ENCODE peak calls at places on chromosome 14, in eight cellular contexts. W is AG04450, J is cardiac muscle cell, O is lower leg skin, Z is GM13976, V is coronary artery, Q is nephron progenitor cell, R is heart left ventricle. B is an unnamed sample.

GRCh38 chr14:88791629-88792571 is 853 bp downstream of the EML5 start:
- DNase-seq in W (no peak), R (peak), O (no peak), Z (peak), J (no peak), Q (peak), V (no peak), B (no peak)

GRCh38 chr14:106843951-106844483 is 1317.6 kb downstream of the TMEM121 start:
- DNase-seq in O (no peak), J (no peak), Q (no peak), Z (peak), R (peak), W (no peak), V (no peak), B (peak)

GRCh38 chr14:71319646-71320045 is 412.4 kb downstream of the PCNX1 start:
- DNase-seq in O (peak), J (peak), Q (peak), R (no peak), V (no peak), W (no peak), Z (no peak), B (no peak)

GRCh38 chr14:64704145-64704742 is at the start of gene PLEKHG3:
- DNase-seq in Z (no peak), Q (peak), O (no peak), V (peak), R (peak), J (peak), W (peak), B (peak)

GRCh38 chr14:83096092-83096491 is 1562.4 kb upstream of the SEL1L start:
- DNase-seq in Q (no peak), O (no peak), Z (no peak), J (no peak), V (no peak), W (peak), R (no peak), B (no peak)

GRCh38 chr14:71720978-71721624 is 211.1 kb upstream of the RGS6 start:
- DNase-seq in J (peak), O (no peak), Q (peak), W (no peak), Z (peak), R (peak), V (no peak), B (no peak)

GRCh38 chr14:104678901-104679705 is 10.3 kb upstream of the INF2 start:
- DNase-seq in Z (no peak), R (no peak), W (no peak), Q (no peak), J (no peak), V (peak), O (no peak), B (no peak)

GRCh38 chr14:68403794-68404522 is 388.9 kb downstream of the ZFP36L1 start:
- DNase-seq in Z (no peak), O (no peak), V (no peak), W (no peak), Q (no peak), J (no peak), R (no peak), B (no peak)

GRCh38 chr14:29652586-29652985 is 275.1 kb downstream of the PRKD1 start:
- DNase-seq in Q (no peak), O (no peak), W (no peak), J (peak), R (no peak), V (no peak), Z (no peak), B (no peak)

GRCh38 chr14:63223596-63223995 is 19.4 kb downstream of the RHOJ start:
- DNase-seq in R (no peak), Q (no peak), Z (no peak), O (no peak), V (no peak), J (no peak), W (no peak), B (no peak)

GRCh38 chr14:94638330-94638729 is 26.1 kb downstream of the SERPINA3 start:
- DNase-seq in J (no peak), V (no peak), Q (no peak), O (no peak), R (no peak), W (no peak), Z (no peak), B (no peak)

GRCh38 chr14:51547701-51548100 is 104.0 kb upstream of the FRMD6 start:
- DNase-seq in J (no peak), V (no peak), W (no peak), Z (no peak), O (no peak), R (no peak), Q (no peak), B (no peak)

GRCh38 chr14:75229923-75230792 is 48.5 kb upstream of the FOS start:
- DNase-seq in V (no peak), R (no peak), O (no peak), W (no peak), J (peak), Q (no peak), Z (peak), B (peak)

GRCh38 chr14:101507306-101508150 is 53.8 kb upstream of the DIO3 start:
- DNase-seq in Q (no peak), R (peak), V (peak), W (no peak), J (no peak), O (no peak), Z (no peak), B (no peak)

GRCh38 chr14:91228112-91229004 is 16.1 kb downstream of the GPR68 start:
- DNase-seq in Q (no peak), O (no peak), W (no peak), Z (peak), J (peak), V (no peak), R (no peak), B (peak)

GRCh38 chr14:92955381-92955780 is 32.4 kb downstream of the CHGA start:
- DNase-seq in Q (no peak), V (no peak), W (no peak), O (no peak), J (no peak), R (no peak), Z (no peak), B (no peak)

GRCh38 chr14:101069666-101070362 is 166.3 kb upstream of the RTL1 start:
- DNase-seq in W (no peak), Z (no peak), Q (no peak), R (no peak), O (no peak), J (no peak), V (peak), B (peak)

GRCh38 chr14:51726166-51726899 is 74.6 kb downstream of the FRMD6 start:
- DNase-seq in R (no peak), W (no peak), Q (no peak), V (no peak), O (no peak), Z (no peak), J (peak), B (no peak)

GRCh38 chr14:94145902-94146527 is 16.6 kb upstream of the IFI27L2 start:
- DNase-seq in O (no peak), V (no peak), Q (no peak), R (no peak), Z (no peak), W (no peak), J (no peak), B (no peak)

GRCh38 chr14:64235652-64236640 is 58.2 kb downstream of the ESR2 start:
- DNase-seq in J (no peak), O (no peak), Z (peak), R (no peak), Q (no peak), V (no peak), W (no peak), B (no peak)

GRCh38 chr14:61568572-61569011 is 126.7 kb upstream of the HIF1A start:
- DNase-seq in V (no peak), R (peak), Z (peak), O (no peak), J (no peak), W (no peak), Q (peak), B (peak)

GRCh38 chr14:54975856-54976255 is 51.0 kb downstream of the WDHD1 start:
- DNase-seq in R (no peak), Q (no peak), Z (no peak), O (no peak), W (no peak), V (no peak), J (peak), B (no peak)

GRCh38 chr14:54451178-54451601 is 10.0 kb upstream of the CNIH1 start:
- DNase-seq in V (no peak), O (no peak), W (no peak), R (no peak), J (no peak), Q (no peak), Z (no peak), B (no peak)

GRCh38 chr14:77316872-77317271 is 3.8 kb downstream of the POMT2 start:
- DNase-seq in O (no peak), W (no peak), Z (no peak), V (no peak), R (no peak), J (no peak), Q (no peak), B (no peak)

GRCh38 chr14:33406766-33407165 is 468.1 kb downstream of the NPAS3 start:
- DNase-seq in Z (no peak), R (no peak), W (no peak), J (no peak), V (no peak), O (no peak), Q (no peak), B (no peak)

GRCh38 chr14:80988742-80989429 is 33.5 kb downstream of the TSHR start:
- DNase-seq in Z (no peak), V (no peak), Q (no peak), W (no peak), R (no peak), J (no peak), O (no peak), B (no peak)

GRCh38 chr14:74402264-74403251 is 23.5 kb downstream of the SYNDIG1L start:
- DNase-seq in Q (no peak), R (no peak), Z (peak), O (no peak), V (no peak), W (no peak), J (no peak), B (no peak)

GRCh38 chr14:25537846-25538455 is 488.0 kb upstream of the STXBP6 start:
- DNase-seq in V (no peak), O (no peak), J (no peak), Z (no peak), R (no peak), Q (peak), W (no peak), B (no peak)

GRCh38 chr14:61642246-61642982 is 52.9 kb upstream of the HIF1A start:
- DNase-seq in V (no peak), R (no peak), O (no peak), W (no peak), Q (no peak), Z (no peak), J (no peak), B (no peak)

GRCh38 chr14:28755198-28755794 is 11.3 kb upstream of the FOXG1 start:
- DNase-seq in R (no peak), W (no peak), Q (no peak), J (no peak), V (no peak), Z (no peak), O (no peak), B (no peak)

GRCh38 chr14:100609941-100610391 is 22.7 kb upstream of the BEGAIN start:
- DNase-seq in Q (no peak), R (peak), Z (no peak), J (no peak), W (no peak), O (no peak), V (no peak), B (no peak)

GRCh38 chr14:65833256-65833880 is 420.8 kb downstream of the FUT8 start:
- DNase-seq in J (no peak), Z (no peak), O (peak), Q (peak), W (no peak), V (no peak), R (no peak), B (no peak)

GRCh38 chr14:94322648-94323570 is at the start of gene SERPINA6:
- DNase-seq in Z (no peak), V (no peak), W (no peak), O (no peak), Q (no peak), J (peak), R (no peak), B (no peak)

GRCh38 chr14:51534623-51535022 is 117.1 kb upstream of the FRMD6 start:
- DNase-seq in O (no peak), J (no peak), Q (no peak), R (no peak), V (no peak), Z (no peak), W (no peak), B (no peak)

GRCh38 chr14:36654185-36655053 is 7.2 kb upstream of the PAX9 start:
- DNase-seq in J (no peak), V (no peak), W (no peak), Z (no peak), Q (peak), O (no peak), R (no peak), B (no peak)
- TF ChIP-seq CTCF in J (no peak), V (no peak), W (no peak), Z (no peak), Q (no peak), O (no peak), R (no peak), B (no peak)

GRCh38 chr14:96037891-96038557 is 1.1 kb upstream of the C14orf132 start:
- DNase-seq in R (peak), Q (no peak), V (peak), W (no peak), J (peak), O (peak), Z (no peak), B (no peak)
- TF ChIP-seq CTCF in R (no peak), Q (no peak), V (no peak), W (no peak), J (no peak), O (no peak), Z (no peak), B (no peak)

DNA sequence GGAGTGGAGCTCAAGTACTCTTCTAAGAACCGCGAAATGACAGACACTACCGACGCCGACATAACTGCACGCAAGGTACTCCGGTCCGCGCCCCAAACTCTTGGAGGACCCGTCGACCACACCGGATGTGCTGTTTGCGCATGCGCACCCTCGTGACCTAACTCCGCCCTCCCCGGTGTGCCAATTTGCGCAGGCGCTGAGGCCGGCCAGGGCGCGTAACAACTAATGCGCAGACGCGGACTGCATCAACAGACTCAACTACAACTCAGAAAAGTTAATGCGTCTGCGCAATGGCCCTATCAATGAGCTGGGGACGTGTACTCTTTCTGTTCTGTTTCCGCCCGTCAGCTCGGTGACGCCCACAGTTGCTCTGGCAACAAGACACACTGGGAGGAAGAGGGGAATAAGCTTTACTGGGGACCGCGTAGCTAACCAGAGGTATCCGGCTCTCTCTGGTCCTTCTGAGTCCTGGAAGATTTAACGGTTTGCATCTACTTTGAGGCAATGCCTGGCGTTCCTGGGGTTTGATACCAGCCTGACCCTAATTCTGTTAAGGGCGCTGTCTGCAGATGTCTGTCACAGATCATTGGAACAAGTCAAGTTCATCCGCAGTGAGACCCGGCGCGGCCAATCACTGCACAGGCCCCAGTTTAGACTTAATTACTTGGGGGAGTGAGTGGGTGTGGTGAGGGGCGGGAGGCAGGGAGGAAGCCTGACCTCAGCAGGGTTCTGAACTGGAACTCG is at the start of gene DAD1:
- DNase-seq in Q (peak), O (peak), Z (peak), V (peak), J (peak), R (peak), W (peak), B (peak)
- TF ChIP-seq CTCF in Q (no peak), O (no peak), Z (no peak), V (no peak), J (no peak), R (no peak), W (no peak), B (no peak)

GRCh38 chr14:37232907-37233481 is 35.3 kb downstream of the MIPOL1 start:
- DNase-seq in V (no peak), Z (peak), O (no peak), Q (peak), R (no peak), W (peak), J (peak), B (no peak)
- TF ChIP-seq CTCF in V (peak), Z (peak), O (no peak), Q (peak), R (peak), W (peak), J (peak), B (no peak)

GRCh38 chr14:85131523-85131922 is 398.4 kb upstream of the FLRT2 start:
- DNase-seq in O (no peak), R (no peak), W (no peak), Z (no peak), Q (no peak), V (no peak), J (no peak), B (no peak)
- TF ChIP-seq CTCF in O (no peak), R (no peak), W (no peak), Z (no peak), Q (no peak), V (no peak), J (no peak), B (no peak)

B was measured in natural killer cell.